ENCODE peak calls at places on chromosome 3, in eight cellular contexts. I is OCI-LY7, E is GM12878, K is neuronal stem cell, B is SK-N-SH, F is PC-3, Q is H1, J is HCT116. Y is an unnamed sample.

GRCh38 chr3:67947808-67948508 is 293.5 kb upstream of the SUCLG2 start:
- DNase-seq in I (peak), E (no peak), K (peak), B (no peak), F (peak), Q (peak), J (no peak), Y (no peak)

GRCh38 chr3:61926913-61927312 is 365.5 kb downstream of the PTPRG start:
- DNase-seq in I (no peak), E (no peak), K (no peak), B (no peak), F (no peak), Q (no peak), J (no peak), Y (peak)

GRCh38 chr3:72309626-72310025 is 524.7 kb upstream of the PROK2 start:
- DNase-seq in I (peak), E (no peak), K (no peak), B (no peak), F (no peak), Q (no peak), J (no peak), Y (no peak)

GRCh38 chr3:10336761-10337160 is 15.8 kb upstream of the SEC13 start:
- DNase-seq in I (no peak), E (no peak), K (no peak), B (no peak), F (no peak), Q (no peak), J (no peak), Y (no peak)

GRCh38 chr3:40118031-40118610 is 191.4 kb upstream of the EIF1B start:
- DNase-seq in I (no peak), E (no peak), K (no peak), B (no peak), F (no peak), Q (no peak), J (no peak), Y (no peak)

GRCh38 chr3:18114894-18115293 is 310.2 kb downstream of the SATB1 start:
- DNase-seq in I (no peak), E (no peak), K (no peak), B (no peak), F (no peak), Q (no peak), J (no peak), Y (no peak)

GRCh38 chr3:47628426-47628825 is 49.8 kb upstream of the CSPG5 start:
- DNase-seq in I (no peak), E (no peak), K (no peak), B (no peak), F (no peak), Q (no peak), J (no peak), Y (no peak)

GRCh38 chr3:69357196-69357595 is 28.7 kb downstream of the FRMD4B start:
- DNase-seq in I (no peak), E (no peak), K (no peak), B (no peak), F (peak), Q (no peak), J (no peak), Y (no peak)

GRCh38 chr3:172749201-172749965 is 1.1 kb upstream of the ECT2 start:
- DNase-seq in I (no peak), E (no peak), K (no peak), B (no peak), F (peak), Q (no peak), J (peak), Y (peak)

GRCh38 chr3:25910997-25911396 is 121.1 kb downstream of the OXSM start:
- DNase-seq in I (peak), E (no peak), K (no peak), B (no peak), F (peak), Q (no peak), J (peak), Y (peak)

GRCh38 chr3:177992993-177993969 is 543.0 kb upstream of the KCNMB2 start:
- DNase-seq in I (no peak), E (no peak), K (no peak), B (no peak), F (no peak), Q (no peak), J (no peak), Y (no peak)

GRCh38 chr3:120332646-120333045 is 16.5 kb downstream of the LRRC58 start:
- DNase-seq in I (no peak), E (no peak), K (no peak), B (no peak), F (no peak), Q (no peak), J (no peak), Y (no peak)

GRCh38 chr3:195849322-195850074 is 37.8 kb upstream of the MUC4 start:
- DNase-seq in I (no peak), E (no peak), K (no peak), B (no peak), F (peak), Q (no peak), J (no peak), Y (no peak)

GRCh38 chr3:41848745-41849574 is 112.9 kb downstream of the ULK4 start:
- DNase-seq in I (no peak), E (no peak), K (no peak), B (no peak), F (no peak), Q (no peak), J (no peak), Y (no peak)

GRCh38 chr3:124664804-124665203 is 65.4 kb upstream of the UMPS start:
- DNase-seq in I (no peak), E (no peak), K (no peak), B (no peak), F (no peak), Q (no peak), J (no peak), Y (no peak)

DNA sequence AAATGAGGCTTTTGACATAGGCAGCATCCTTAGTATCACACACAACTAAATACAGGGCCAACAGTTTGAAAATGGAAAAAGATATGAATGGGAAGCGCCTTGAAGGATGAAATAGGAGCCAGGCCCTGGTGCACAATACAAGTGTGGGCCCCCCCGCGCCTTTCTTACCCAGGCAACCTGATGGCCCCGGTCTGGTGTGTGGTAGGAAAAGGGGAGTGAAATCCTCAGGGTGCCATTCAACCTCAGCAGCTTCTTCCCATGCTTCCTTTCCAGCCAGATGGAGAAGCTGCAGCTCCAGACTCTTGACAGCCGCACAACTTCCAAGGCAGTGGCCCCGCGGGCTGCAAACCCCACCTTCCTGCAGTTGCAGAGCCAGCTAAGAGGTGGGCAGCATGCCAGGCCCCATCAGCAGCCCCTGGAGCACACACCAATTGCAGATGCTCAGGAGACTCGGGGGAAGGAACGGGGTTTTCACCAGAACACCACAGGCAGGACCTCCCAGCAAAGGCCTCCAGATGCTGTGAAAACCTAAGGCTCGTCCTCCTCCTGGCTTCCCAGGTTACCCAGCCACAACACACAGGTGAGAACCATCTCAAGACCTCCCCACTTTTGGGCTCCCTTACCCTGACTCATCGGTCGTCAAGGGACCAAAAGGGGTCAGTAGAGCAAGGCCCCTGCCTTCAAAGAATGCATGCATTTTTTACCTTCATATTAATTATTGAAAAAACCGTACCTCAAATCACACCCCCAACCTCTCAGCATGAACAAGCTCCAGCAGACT is 101.6 kb downstream of the CPN2 start:
- DNase-seq in I (no peak), E (no peak), K (no peak), B (peak), F (no peak), Q (no peak), J (no peak), Y (no peak)
- H3K4me2 ChIP-seq in I (no peak), E (no peak), K (no peak), B (no peak), F (no peak), Q (no peak), J (no peak), Y (no peak)

DNA sequence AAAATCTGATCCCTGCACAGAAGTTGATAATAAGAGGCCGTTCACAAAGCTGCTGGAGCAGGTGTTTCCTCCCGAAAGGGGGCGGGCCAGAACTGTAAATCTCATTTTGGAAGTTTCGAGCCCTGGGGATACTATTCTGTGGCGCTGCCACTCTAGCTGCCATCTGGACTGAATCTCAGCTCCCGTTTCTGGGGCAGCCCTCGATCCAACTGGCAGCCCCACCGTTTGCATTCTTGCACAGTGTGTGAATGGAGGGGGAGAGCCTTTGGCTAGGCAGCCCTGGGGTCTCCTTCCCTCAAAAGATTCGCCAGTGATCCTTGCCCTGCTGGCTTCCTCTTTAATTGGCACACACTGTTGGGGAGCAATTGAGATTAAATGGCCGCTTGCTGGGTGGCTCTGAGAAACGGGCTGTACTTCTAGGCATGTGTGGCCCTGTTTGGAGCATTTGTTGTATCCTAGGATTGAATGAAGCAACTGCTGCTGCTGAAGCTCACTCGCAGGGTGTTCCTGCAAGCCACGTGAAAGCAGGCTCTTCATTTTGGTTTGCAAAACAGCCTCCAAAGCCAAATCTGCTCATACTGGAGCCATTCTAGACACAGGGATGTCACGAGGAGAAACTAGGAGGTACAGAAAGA is 57.2 kb upstream of the TOPAZ1 start:
- DNase-seq in I (peak), E (no peak), K (no peak), B (peak), F (no peak), Q (no peak), J (no peak), Y (no peak)
- H3K4me3 ChIP-seq in I (no peak), E (no peak), K (no peak), B (no peak), F (no peak), Q (no peak), J (no peak), Y (no peak)

DNA sequence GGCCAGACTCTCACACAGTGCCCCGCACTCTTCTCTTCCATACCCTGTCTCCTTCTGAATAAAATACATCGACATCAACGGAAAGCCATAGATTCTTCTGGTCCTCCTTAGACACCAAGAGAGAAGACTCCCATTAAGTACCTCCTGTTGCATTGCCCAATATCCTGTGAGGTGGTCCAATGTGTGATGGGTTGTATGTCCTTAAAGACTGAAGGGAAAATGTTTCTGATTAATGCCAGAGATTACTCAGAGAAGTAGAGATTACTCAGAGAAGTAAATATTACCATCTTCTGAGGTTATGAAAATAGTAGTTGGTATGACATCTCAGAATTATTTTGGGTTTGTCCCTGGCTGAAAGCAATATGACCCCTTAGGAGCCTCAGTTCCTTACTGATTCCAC is 60.8 kb upstream of the GALNT15 start:
- DNase-seq in I (no peak), E (no peak), K (no peak), B (no peak), F (peak), Q (no peak), J (no peak), Y (peak)
- H3K4me2 ChIP-seq in I (no peak), E (no peak), K (no peak), B (no peak), F (no peak), Q (no peak), J (no peak), Y (no peak)

GRCh38 chr3:192106528-192106927 is 620.8 kb downstream of the FGF12 start:
- DNase-seq in I (no peak), E (no peak), K (no peak), B (no peak), F (no peak), Q (no peak), J (no peak), Y (no peak)

DNA sequence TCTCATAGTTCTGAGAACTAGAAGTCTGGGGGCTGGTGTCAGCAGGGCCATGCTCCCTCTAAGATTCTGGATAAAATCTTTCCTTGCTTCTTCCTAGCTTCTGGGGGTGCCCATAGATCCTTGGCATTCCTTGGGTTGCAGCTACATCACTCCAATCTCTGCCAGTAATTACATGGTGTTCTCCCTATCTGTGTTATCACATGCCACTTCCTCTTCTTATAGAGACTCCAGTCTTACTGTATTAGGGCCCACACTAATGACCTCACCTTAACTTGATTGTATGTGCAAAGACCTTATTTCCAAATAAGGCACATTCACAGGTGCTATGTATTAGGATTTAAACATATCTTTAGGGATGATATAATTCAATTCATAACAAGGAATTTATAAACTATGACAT is 618.5 kb downstream of the FGF12 start:
- DNase-seq in I (no peak), E (no peak), K (no peak), B (no peak), F (no peak), Q (no peak), J (no peak), Y (no peak)
- H3K4me3 ChIP-seq in I (no peak), E (no peak), K (no peak), B (no peak), F (no peak), Q (no peak), J (no peak), Y (no peak)

GRCh38 chr3:129025691-129026435 is 24.8 kb downstream of the EFCC1 start:
- DNase-seq in I (no peak), E (no peak), K (no peak), B (peak), F (no peak), Q (no peak), J (no peak), Y (no peak)
- H3K4me2 ChIP-seq in I (peak), E (no peak), K (no peak), B (no peak), F (no peak), Q (no peak), J (peak), Y (no peak)

GRCh38 chr3:13894812-13895154 is 14.9 kb upstream of the WNT7A start:
- DNase-seq in I (no peak), E (no peak), K (no peak), B (no peak), F (no peak), Q (no peak), J (no peak), Y (no peak)
- H3K4me3 ChIP-seq in I (no peak), E (no peak), K (peak), B (peak), F (peak), Q (peak), J (no peak), Y (no peak)

GRCh38 chr3:56914646-56915045 is 112.9 kb upstream of the ARHGEF3 start:
- DNase-seq in I (no peak), E (no peak), K (no peak), B (no peak), F (no peak), Q (no peak), J (no peak), Y (no peak)
- H3K4me2 ChIP-seq in I (peak), E (peak), K (no peak), B (no peak), F (no peak), Q (no peak), J (no peak), Y (no peak)